ENCODE peak calls at places on chromosomes 16 and 17, in five cellular contexts. K, O, C, S and N are unnamed samples.

GRCh38 chr16:69166221-69166833 is 20.6 kb upstream of the SNTB2 start:
- DNase-seq in K (no peak), O (peak), C (peak), S (no peak), N (peak)

GRCh38 chr16:68460067-68460466 is 11.8 kb upstream of the SMPD3 start:
- DNase-seq in K (no peak), O (no peak), C (no peak), S (no peak), N (no peak)

GRCh38 chr16:24041834-24042631 is 206.2 kb downstream of the PRKCB start:
- DNase-seq in K (no peak), O (peak), C (peak), S (peak), N (peak)

GRCh38 chr16:67517661-67518423 is 10.8 kb upstream of the RIPOR1 start:
- DNase-seq in K (no peak), O (no peak), C (no peak), S (no peak), N (no peak)

GRCh38 chr17:63834431-63835166 is 7.1 kb upstream of the FTSJ3 start:
- DNase-seq in K (no peak), O (peak), C (peak), S (peak), N (peak)

GRCh38 chr17:79892457-79893236 is 53.4 kb upstream of the CBX4 start:
- DNase-seq in K (no peak), O (no peak), C (no peak), S (peak), N (no peak)

GRCh38 chr17:82399601-82400101 is 18.5 kb upstream of the HEXD start:
- DNase-seq in K (no peak), O (no peak), C (no peak), S (no peak), N (no peak)

GRCh38 chr17:12230411-12230810 is 209.7 kb downstream of the MAP2K4 start:
- DNase-seq in K (no peak), O (no peak), C (no peak), S (no peak), N (no peak)

GRCh38 chr17:7782237-7782636 is 51.8 kb upstream of the KDM6B start:
- DNase-seq in K (no peak), O (peak), C (peak), S (no peak), N (peak)

GRCh38 chr16:890217-890616 is 80.6 kb downstream of the LMF1 start:
- DNase-seq in K (no peak), O (no peak), C (no peak), S (no peak), N (no peak)

GRCh38 chr17:58330544-58330996 is 2.0 kb upstream of the TSPOAP1 start:
- DNase-seq in K (no peak), O (no peak), C (no peak), S (no peak), N (no peak)

GRCh38 chr17:58328195-58329034 is at the start of gene TSPOAP1:
- DNase-seq in K (no peak), O (no peak), C (no peak), S (no peak), N (no peak)

GRCh38 chr17:58329808-58330543 is 1.4 kb upstream of the TSPOAP1 start:
- DNase-seq in K (no peak), O (no peak), C (no peak), S (no peak), N (no peak)

GRCh38 chr17:58327363-58328194 is 1.0 kb downstream of the TSPOAP1 start:
- DNase-seq in K (no peak), O (no peak), C (no peak), S (no peak), N (no peak)

DNA sequence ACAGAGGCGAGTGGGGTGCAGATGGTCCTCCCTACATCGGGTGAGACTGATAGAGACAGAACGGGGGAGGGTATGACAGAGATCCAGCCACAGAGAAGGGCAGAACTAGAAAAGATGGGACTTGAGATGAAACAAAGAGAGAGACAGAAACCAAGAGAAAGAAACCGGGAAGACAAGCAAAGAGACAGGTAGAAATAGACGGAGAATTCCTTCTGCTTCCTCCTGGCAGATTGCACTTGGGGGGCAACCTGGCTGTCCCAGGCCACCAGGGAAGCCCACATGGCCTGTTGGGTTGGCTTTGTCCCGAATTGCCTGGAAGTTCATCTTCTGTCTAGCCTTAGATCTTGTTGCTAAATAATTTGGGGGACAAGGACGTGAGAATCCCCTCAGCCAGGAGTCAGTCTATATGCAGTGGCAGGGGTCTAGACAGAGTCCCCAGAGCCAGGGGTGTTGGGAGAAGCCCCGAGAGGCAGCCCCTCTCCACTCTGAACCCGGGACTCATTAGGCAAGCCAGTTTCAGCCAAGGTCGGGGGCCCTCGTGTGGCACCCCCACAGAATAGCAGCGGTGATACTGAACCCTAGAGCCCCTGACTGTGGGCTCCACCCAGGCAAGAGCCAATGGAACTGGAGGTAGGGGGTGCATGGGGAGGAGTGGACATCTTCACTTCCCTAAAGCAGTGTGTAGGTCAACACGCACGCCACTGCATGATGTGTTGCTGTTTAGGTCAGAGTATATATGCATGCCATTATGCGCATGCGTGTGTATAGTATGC is 626 bp upstream of the TSPOAP1 start:
- DNase-seq in K (no peak), O (no peak), C (no peak), S (no peak), N (no peak)
- TF ChIP-seq CTCF in K (no peak), O (no peak), C (peak), S (no peak), N (peak)

DNA sequence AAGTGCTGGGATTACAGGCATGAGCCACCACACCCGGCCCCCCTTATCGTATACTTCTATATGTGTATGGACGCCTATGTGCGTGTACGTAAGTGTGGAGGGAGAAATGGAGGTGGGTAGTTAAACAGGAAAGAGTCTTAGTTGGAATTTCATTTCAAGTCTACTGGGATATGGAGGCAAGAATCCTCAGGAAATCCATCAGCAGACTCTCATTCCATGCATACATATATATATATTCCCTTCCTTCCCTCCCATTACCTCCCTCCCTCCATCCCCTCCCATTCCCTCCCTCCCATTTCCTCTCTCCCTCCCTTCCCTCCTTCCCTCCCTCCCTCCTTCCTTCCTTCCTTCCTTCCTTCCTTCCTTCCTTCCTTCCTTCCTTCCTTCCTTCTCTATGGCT is 391.7 kb upstream of the RBFOX1 start:
- DNase-seq in K (no peak), O (no peak), C (no peak), S (no peak), N (no peak)
- TF ChIP-seq CTCF in K (no peak), O (no peak), C (no peak), S (no peak), N (no peak)

GRCh38 chr16:22813223-22813945 is 578 bp upstream of the HS3ST2 start:
- DNase-seq in K (peak), O (peak), C (no peak), S (peak), N (peak)

GRCh38 chr16:22815863-22816262 is 1.9 kb downstream of the HS3ST2 start:
- DNase-seq in K (no peak), O (no peak), C (no peak), S (no peak), N (no peak)

GRCh38 chr16:22814330-22815105 is 556 bp downstream of the HS3ST2 start:
- DNase-seq in K (no peak), O (no peak), C (no peak), S (no peak), N (no peak)

GRCh38 chr16:22816475-22816874 is 2.5 kb downstream of the HS3ST2 start:
- DNase-seq in K (peak), O (no peak), C (no peak), S (no peak), N (no peak)

GRCh38 chr16:22813946-22814325 is at the start of gene HS3ST2:
- DNase-seq in K (no peak), O (no peak), C (no peak), S (peak), N (no peak)
- TF ChIP-seq CTCF in K (peak), O (no peak), C (peak), S (peak), N (peak)

GRCh38 chr17:40060887-40061480 is 1.8 kb upstream of the THRA start:
- DNase-seq in K (no peak), O (no peak), C (no peak), S (no peak), N (no peak)

GRCh38 chr17:40063034-40063765 is 435 bp downstream of the THRA start:
- DNase-seq in K (no peak), O (peak), C (no peak), S (peak), N (no peak)

GRCh38 chr17:40063915-40064531 is 1.3 kb downstream of the THRA start:
- DNase-seq in K (no peak), O (no peak), C (no peak), S (no peak), N (no peak)

GRCh38 chr17:40061532-40062038 is 1.2 kb upstream of the THRA start:
- DNase-seq in K (no peak), O (no peak), C (no peak), S (no peak), N (no peak)

DNA sequence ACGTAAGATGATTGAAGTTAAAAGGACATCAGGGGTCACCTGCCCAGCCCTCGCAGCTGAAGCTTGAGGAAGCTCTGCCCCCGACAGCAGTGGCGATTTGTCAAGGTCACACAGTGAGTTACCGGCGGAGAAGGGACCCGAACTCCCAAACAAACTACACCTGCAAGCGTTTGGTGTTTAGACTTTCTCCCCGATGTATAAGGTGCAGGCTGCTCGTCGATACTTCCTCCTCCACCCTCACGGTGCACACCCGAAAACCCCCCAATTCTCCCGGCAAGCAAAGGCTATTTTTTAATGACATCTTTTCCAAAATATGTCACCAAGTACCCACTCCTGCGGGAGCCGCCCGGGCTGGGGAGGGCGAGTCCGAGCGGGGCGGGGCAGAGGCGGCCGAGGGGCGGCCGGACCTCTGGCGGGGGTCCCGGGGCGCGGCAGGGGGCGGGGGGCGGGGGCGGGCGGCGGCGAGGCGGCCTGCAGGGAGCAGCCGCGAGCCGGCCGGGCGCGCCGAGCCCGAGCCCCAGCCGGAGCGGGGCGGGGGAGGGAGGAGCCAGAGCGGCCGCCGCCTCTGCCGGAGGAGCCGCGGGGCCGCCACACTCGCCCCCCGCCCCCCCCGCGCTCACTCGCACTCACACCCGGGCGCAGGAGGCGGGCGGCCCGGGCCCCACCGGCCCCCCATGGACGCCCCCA is at the start of gene THRA:
- DNase-seq in K (no peak), O (no peak), C (no peak), S (peak), N (no peak)
- TF ChIP-seq CTCF in K (no peak), O (no peak), C (no peak), S (no peak), N (no peak)

GRCh38 chr16:86256995-86257394 is 253.3 kb upstream of the FOXF1 start:
- DNase-seq in K (no peak), O (no peak), C (no peak), S (no peak), N (no peak)

GRCh38 chr16:86248325-86248905 is 261.9 kb upstream of the FOXF1 start:
- DNase-seq in K (no peak), O (no peak), C (no peak), S (no peak), N (no peak)

GRCh38 chr16:86249631-86250030 is 260.7 kb upstream of the FOXF1 start:
- DNase-seq in K (no peak), O (no peak), C (no peak), S (no peak), N (no peak)

GRCh38 chr16:86251682-86252081 is 258.6 kb upstream of the FOXF1 start:
- DNase-seq in K (no peak), O (no peak), C (no peak), S (no peak), N (no peak)

DNA sequence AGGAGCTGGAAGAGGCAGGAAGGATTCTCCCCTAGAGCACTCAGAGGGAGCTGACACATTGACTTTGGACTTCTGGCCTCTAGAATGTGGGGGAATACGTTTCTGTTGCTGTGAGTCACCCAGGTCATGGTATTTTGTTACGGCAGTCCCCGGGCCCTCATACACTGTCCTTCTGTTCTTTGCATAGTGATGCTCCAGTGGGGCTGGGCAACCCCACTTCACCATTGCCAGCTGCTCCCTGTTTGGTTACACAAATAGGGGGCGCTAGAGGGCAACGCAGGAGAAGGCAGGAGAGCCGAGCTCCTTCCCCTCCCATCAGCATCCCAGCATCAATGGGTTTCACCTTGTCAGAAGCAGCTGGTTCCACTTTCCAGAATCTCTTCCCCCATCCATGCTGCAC is 257.7 kb upstream of the FOXF1 start:
- DNase-seq in K (no peak), O (peak), C (no peak), S (peak), N (peak)
- TF ChIP-seq CTCF in K (no peak), O (peak), C (peak), S (peak), N (peak)

DNA sequence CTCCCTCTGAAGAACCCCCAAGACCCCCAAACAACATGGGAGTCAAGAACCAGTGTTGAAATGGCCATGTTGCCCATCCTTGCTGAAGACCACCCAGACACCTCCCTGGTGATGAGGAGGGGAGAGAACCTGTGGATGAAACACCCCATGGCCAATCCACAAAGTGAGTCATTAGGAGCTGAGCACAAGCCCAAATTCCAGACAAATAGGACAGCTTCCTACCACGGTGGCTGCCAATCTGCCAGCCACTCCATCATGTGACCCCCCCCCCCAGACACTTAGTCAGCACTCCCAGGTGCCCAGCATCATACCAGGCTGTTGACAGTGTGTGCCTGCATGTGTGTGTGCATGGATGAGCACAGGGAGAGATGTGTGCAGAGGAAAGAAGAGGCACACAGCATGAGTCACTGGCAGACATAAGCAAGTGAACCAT is 26.4 kb upstream of the RPL38 start:
- DNase-seq in K (no peak), O (no peak), C (no peak), S (no peak), N (peak)
- TF ChIP-seq CTCF in K (no peak), O (no peak), C (peak), S (no peak), N (peak)

DNA sequence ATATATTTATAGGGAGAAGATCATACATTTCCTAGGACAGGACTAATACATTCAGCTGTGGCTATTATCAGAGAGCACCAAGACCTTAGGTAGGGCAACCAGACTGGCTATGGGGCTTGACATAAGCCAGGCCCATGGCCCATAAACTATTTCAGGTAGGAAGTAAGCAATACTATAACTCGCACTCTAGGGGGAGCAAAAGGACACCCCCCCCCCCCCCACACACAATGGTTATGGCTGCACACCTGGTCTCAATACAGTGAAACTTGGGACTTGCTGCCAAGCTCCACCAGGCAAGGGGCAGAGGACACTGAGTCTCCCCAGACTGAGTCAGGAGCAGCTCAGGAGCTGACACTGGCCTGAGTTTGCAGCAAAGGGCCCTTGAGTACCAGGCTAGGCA is 348.9 kb upstream of the ASIC2 start:
- DNase-seq in K (no peak), O (no peak), C (no peak), S (no peak), N (no peak)
- TF ChIP-seq CTCF in K (no peak), O (no peak), C (no peak), S (no peak), N (no peak)

GRCh38 chr16:88906535-88907105 is 40.2 kb upstream of the PABPN1L start:
- DNase-seq in K (no peak), O (no peak), C (no peak), S (no peak), N (no peak)
- TF ChIP-seq CTCF in K (no peak), O (no peak), C (no peak), S (no peak), N (peak)